ENCODE peak calls at places on chromosomes 2 and 18, in four cellular contexts. G, B, L and E are unnamed samples.

GRCh38 chr2:126843046-126843445 is 55.6 kb upstream of the TEX51 start:
- DNase-seq in G (no peak), B (no peak), L (no peak), E (no peak)

GRCh38 chr18:9606039-9606438 is 8.3 kb downstream of the PPP4R1 start:
- DNase-seq in G (no peak), B (no peak), L (no peak), E (no peak)

GRCh38 chr18:72107647-72108046 is 436.5 kb downstream of the CBLN2 start:
- DNase-seq in G (no peak), B (no peak), L (no peak), E (no peak)

GRCh38 chr2:16281451-16282330 is 341.3 kb downstream of the MYCN start:
- DNase-seq in G (peak; percentile 32), B (no peak), L (no peak), E (peak; percentile 2)

GRCh38 chr2:109376115-109376514 is 237.7 kb downstream of the SEPTIN10 start:
- DNase-seq in G (no peak), B (no peak), L (no peak), E (no peak)

GRCh38 chr2:33121416-33121815 is 174.7 kb downstream of the LTBP1 start:
- DNase-seq in G (no peak), B (no peak), L (no peak), E (no peak)

GRCh38 chr18:67363694-67364093 is 152.8 kb downstream of the DSEL start:
- DNase-seq in G (no peak), B (no peak), L (peak; percentile 30), E (no peak)

GRCh38 chr2:72757177-72757775 is 68.6 kb downstream of the EXOC6B start:
- DNase-seq in G (peak; percentile 51), B (peak; percentile 14), L (no peak), E (peak; percentile 71)

GRCh38 chr2:238060096-238060541 is 682 bp upstream of the SCLY start:
- DNase-seq in G (no peak), B (no peak), L (no peak), E (no peak)

GRCh38 chr2:234632527-234633391 is 135.9 kb upstream of the ARL4C start:
- DNase-seq in G (peak; percentile 11), B (peak; percentile 78), L (no peak), E (peak; percentile 11)

GRCh38 chr2:156206355-156206754 is 126.2 kb downstream of the NR4A2 start:
- DNase-seq in G (no peak), B (no peak), L (no peak), E (no peak)

GRCh38 chr2:176647325-176648155 is 378.3 kb downstream of the MTX2 start:
- DNase-seq in G (no peak), B (no peak), L (no peak), E (no peak)

GRCh38 chr18:78703297-78703696 is 276.3 kb upstream of the SALL3 start:
- DNase-seq in G (no peak), B (no peak), L (no peak), E (no peak)

GRCh38 chr2:174286172-174286571 is 37.8 kb upstream of the OLA1 start:
- DNase-seq in G (no peak), B (no peak), L (no peak), E (no peak)

GRCh38 chr2:25567406-25567805 is 106.0 kb downstream of the DTNB start:
- DNase-seq in G (peak; percentile 17), B (peak; percentile 37), L (no peak), E (no peak)

GRCh38 chr2:220682616-220683015 is 889.5 kb downstream of the EPHA4 start:
- DNase-seq in G (peak; percentile 87), B (no peak), L (no peak), E (peak; percentile 56)

GRCh38 chr2:218342837-218343236 is 13.8 kb upstream of the CATIP start:
- DNase-seq in G (no peak), B (no peak), L (no peak), E (no peak)

GRCh38 chr18:32470136-32470712 is 458 bp downstream of the GAREM1 start:
- DNase-seq in G (no peak), B (no peak), L (peak; percentile 72), E (no peak)

GRCh38 chr2:230942920-230943896 is 18.2 kb upstream of the GPR55 start:
- DNase-seq in G (no peak), B (no peak), L (no peak), E (no peak)

GRCh38 chr2:60958361-60958760 is 59.2 kb upstream of the PEX13 start:
- DNase-seq in G (no peak), B (peak; percentile 7), L (no peak), E (no peak)

GRCh38 chr18:63346031-63346430 is 21.0 kb downstream of the KDSR start:
- DNase-seq in G (peak; percentile 90), B (no peak), L (peak; percentile 65), E (no peak)

GRCh38 chr2:239085201-239085992 is 237.5 kb downstream of the TWIST2 start:
- DNase-seq in G (peak; percentile 37), B (no peak), L (no peak), E (no peak)

GRCh38 chr2:101803945-101804696 is 106.6 kb downstream of the MAP4K4 start:
- DNase-seq in G (no peak), B (no peak), L (no peak), E (no peak)

GRCh38 chr2:197273485-197273884 is 37.1 kb downstream of the ANKRD44 start:
- DNase-seq in G (no peak), B (no peak), L (peak; percentile 37), E (no peak)

GRCh38 chr18:58078889-58079573 is 35.0 kb downstream of the NEDD4L start:
- DNase-seq in G (no peak), B (no peak), L (no peak), E (no peak)

GRCh38 chr2:232419245-232420072 is 12.8 kb downstream of the ALPG start:
- DNase-seq in G (no peak), B (no peak), L (no peak), E (no peak)

GRCh38 chr2:3535794-3536681 is 16.7 kb upstream of the ADI1 start:
- DNase-seq in G (peak; percentile 81), B (peak; percentile 72), L (peak; percentile 79), E (peak; percentile 79)

GRCh38 chr2:2850218-2850850 is 519.3 kb upstream of the MYT1L start:
- DNase-seq in G (no peak), B (no peak), L (no peak), E (no peak)

GRCh38 chr2:239274391-239275001 is 126.3 kb downstream of the HDAC4 start:
- DNase-seq in G (peak; percentile 24), B (peak; percentile 33), L (peak; percentile 49), E (no peak)

GRCh38 chr2:189580662-189581353 is at the start of gene SLC40A1:
- DNase-seq in G (peak; percentile 33), B (no peak), L (peak; percentile 94), E (no peak)

GRCh38 chr2:40740419-40740818 is 288.5 kb upstream of the SLC8A1 start:
- DNase-seq in G (no peak), B (no peak), L (no peak), E (no peak)

GRCh38 chr2:143218621-143219020 is 89.4 kb downstream of the ARHGAP15 start:
- DNase-seq in G (no peak), B (no peak), L (no peak), E (no peak)

DNA sequence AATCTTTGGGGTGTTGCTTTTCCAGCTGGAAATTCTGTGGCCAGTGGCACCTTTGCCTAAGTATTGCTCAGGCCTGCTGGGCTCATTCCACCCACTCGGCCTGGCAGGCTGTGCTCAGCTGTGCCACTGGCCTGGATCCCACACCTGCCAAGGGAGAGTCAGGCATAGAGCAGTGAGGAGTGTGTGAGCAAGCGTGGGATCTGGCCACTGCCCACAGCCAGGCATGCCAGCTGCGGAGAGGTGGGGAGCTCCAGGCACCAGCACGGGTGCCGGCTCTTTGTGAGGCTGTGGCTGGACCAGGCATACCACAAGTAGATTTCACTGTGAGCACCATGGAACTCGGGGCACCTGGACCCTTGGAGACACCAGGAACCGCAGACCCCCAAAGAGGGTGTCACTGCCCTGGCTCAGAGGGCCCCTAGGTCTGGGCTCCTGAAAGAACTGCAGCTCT is 118.1 kb upstream of the MAP2 start:
- DNase-seq in G (no peak), B (no peak), L (no peak), E (no peak)
- TF ChIP-seq CTCF in G (no peak), B (no peak), L (no peak), E (no peak)

GRCh38 chr18:47658498-47658897 is 272.0 kb downstream of the SMAD2 start:
- DNase-seq in G (no peak), B (no peak), L (no peak), E (no peak)
- TF ChIP-seq CTCF in G (no peak), B (no peak), L (no peak), E (no peak)

GRCh38 chr2:36318547-36318946 is 37.0 kb upstream of the CRIM1 start:
- DNase-seq in G (no peak), B (no peak), L (no peak), E (no peak)

GRCh38 chr2:36326286-36326685 is 29.3 kb upstream of the CRIM1 start:
- DNase-seq in G (no peak), B (no peak), L (no peak), E (no peak)

DNA sequence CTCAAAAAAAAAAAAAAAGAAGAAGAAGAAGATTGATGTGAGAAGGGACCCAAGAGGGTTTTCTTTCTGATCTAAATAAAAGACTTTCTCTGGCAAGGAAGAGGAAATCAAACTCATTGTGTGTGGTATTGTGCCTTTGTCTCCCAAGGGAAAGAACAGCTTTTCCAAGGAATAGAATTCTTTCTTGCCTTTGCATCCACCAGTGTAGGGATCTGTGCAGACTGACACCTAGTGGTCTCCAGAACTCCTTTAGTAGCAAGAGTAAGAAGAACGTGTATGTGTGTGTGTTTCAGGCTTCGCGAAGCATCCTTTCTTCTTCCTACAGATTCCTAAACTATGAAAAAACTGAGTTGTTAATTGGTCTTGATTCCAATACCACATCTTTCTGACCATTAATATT is 33.5 kb upstream of the CRIM1 start:
- DNase-seq in G (peak; percentile 42), B (peak; percentile 41), L (no peak), E (peak; percentile 30)
- TF ChIP-seq CTCF in G (peak; percentile 53), B (peak; percentile 78), L (peak; percentile 25), E (peak; percentile 80)

GRCh38 chr2:130391872-130392670 is 36.2 kb downstream of the PTPN18 start:
- DNase-seq in G (peak; percentile 23), B (no peak), L (no peak), E (no peak)
- TF ChIP-seq CTCF in G (no peak), B (no peak), L (no peak), E (no peak)

GRCh38 chr2:19119326-19120001 is 239.0 kb downstream of the OSR1 start:
- DNase-seq in G (peak; percentile 5), B (no peak), L (no peak), E (no peak)

GRCh38 chr2:19122220-19122619 is 236.2 kb downstream of the OSR1 start:
- DNase-seq in G (no peak), B (no peak), L (no peak), E (no peak)

GRCh38 chr2:19120181-19120580 is 238.2 kb downstream of the OSR1 start:
- DNase-seq in G (peak; percentile 16), B (no peak), L (no peak), E (no peak)

GRCh38 chr2:19123556-19123955 is 234.9 kb downstream of the OSR1 start:
- DNase-seq in G (no peak), B (no peak), L (no peak), E (no peak)

GRCh38 chr2:19120941-19121750 is 237.3 kb downstream of the OSR1 start:
- DNase-seq in G (peak; percentile 98), B (peak; percentile 83), L (peak; percentile 29), E (no peak)
- TF ChIP-seq CTCF in G (no peak), B (no peak), L (no peak), E (no peak)

DNA sequence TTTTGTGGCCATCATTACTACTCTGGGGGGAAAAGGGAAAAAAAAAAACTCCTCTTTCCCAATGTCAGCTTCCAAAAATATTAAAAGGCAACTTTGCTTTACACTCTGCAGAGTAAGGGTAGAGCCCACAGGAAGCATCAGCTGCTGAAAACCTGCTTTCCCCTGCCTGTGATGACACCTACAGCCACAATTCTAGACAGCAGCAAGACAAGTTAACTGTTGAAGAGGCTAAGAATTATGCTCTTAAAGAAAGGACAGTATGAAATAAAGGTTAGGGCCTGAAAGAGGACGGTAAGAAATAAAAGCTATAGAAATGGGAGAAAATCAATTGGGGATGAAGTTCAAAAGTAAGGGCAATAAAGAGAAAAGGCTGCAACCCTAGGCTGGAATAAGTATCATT is 3.0 kb downstream of the PDE11A start:
- DNase-seq in G (no peak), B (no peak), L (no peak), E (no peak)
- TF ChIP-seq CTCF in G (no peak), B (peak; percentile 23), L (no peak), E (no peak)